ENCODE peak calls at places on chromosomes 12 and 14, in five cellular contexts. Y is endothelial cell of umbilical vein, O is WTC11, P is HCT116, N is HepG2. H is an unnamed sample.

GRCh38 chr12:131735863-131736806 is 25.2 kb downstream of the SFSWAP start:
- DNase-seq in Y (no peak), P (no peak), O (no peak), N (no peak), H (no peak)

GRCh38 chr14:51616724-51617409 is 34.8 kb upstream of the FRMD6 start:
- DNase-seq in Y (peak), N (peak), P (peak), O (no peak), H (no peak)

GRCh38 chr14:92513966-92514843 is 624 bp downstream of the RIN3 start:
- DNase-seq in Y (peak), O (peak), P (no peak), N (peak), H (no peak)

GRCh38 chr12:54394281-54394719 is 9.8 kb upstream of the ZNF385A start:
- DNase-seq in P (peak), O (peak), Y (no peak), N (peak), H (peak)

GRCh38 chr14:72546359-72547035 is 347.4 kb downstream of the DPF3 start:
- DNase-seq in Y (no peak), P (no peak), O (no peak), N (no peak), H (no peak)

GRCh38 chr14:23939607-23940326 is 13.8 kb upstream of the DHRS4 start:
- DNase-seq in N (peak), Y (no peak), O (no peak), P (no peak), H (no peak)

GRCh38 chr12:56932867-56933266 is 1.3 kb downstream of the SDR9C7 start:
- DNase-seq in Y (no peak), O (no peak), P (no peak), N (no peak), H (no peak)

GRCh38 chr14:102508774-102509743 is 517 bp downstream of the ANKRD9 start:
- DNase-seq in O (no peak), Y (peak), P (no peak), N (no peak), H (peak)

GRCh38 chr12:81147286-81147919 is 69.5 kb downstream of the ACSS3 start:
- DNase-seq in N (peak), O (no peak), Y (no peak), P (no peak), H (no peak)

GRCh38 chr14:35822501-35822900 is 3.6 kb upstream of the BRMS1L start:
- DNase-seq in N (no peak), Y (no peak), P (no peak), O (no peak), H (no peak)

GRCh38 chr14:23364164-23364571 is 804 bp downstream of the EFS start:
- DNase-seq in Y (no peak), O (no peak), P (no peak), N (no peak), H (peak)

GRCh38 chr14:68523994-68524725 is 268.7 kb downstream of the ZFP36L1 start:
- DNase-seq in Y (no peak), O (no peak), P (no peak), N (no peak), H (no peak)

GRCh38 chr12:23221066-23221465 is 596.1 kb downstream of the ETNK1 start:
- DNase-seq in P (no peak), O (peak), Y (no peak), N (no peak), H (peak)

GRCh38 chr12:93766802-93767523 is 89.8 kb downstream of the CRADD start:
- DNase-seq in Y (peak), N (no peak), O (no peak), P (no peak), H (peak)

GRCh38 chr12:31959701-31960391 is 631 bp downstream of the RESF1 start:
- DNase-seq in O (peak), Y (peak), N (peak), P (no peak), H (peak)

GRCh38 chr12:52277486-52278245 is 3.2 kb downstream of the KRT86 start:
- DNase-seq in N (no peak), O (no peak), P (no peak), Y (no peak), H (no peak)

GRCh38 chr12:34397591-34398365 is 375.5 kb downstream of the ALG10 start:
- DNase-seq in O (no peak), N (no peak), Y (no peak), P (no peak), H (peak)

GRCh38 chr12:100190013-100190394 is 10.6 kb upstream of the ACTR6 start:
- DNase-seq in Y (no peak), N (no peak), P (no peak), O (no peak), H (no peak)

GRCh38 chr14:30753452-30753851 is 120.9 kb upstream of the COCH start:
- DNase-seq in Y (no peak), N (no peak), P (no peak), O (no peak), H (no peak)

GRCh38 chr14:102530828-102531478 is 21.4 kb upstream of the ANKRD9 start:
- DNase-seq in P (no peak), O (no peak), N (no peak), Y (no peak), H (no peak)

GRCh38 chr12:46268617-46269428 is at the start of gene SLC38A1:
- DNase-seq in P (peak), Y (peak), O (peak), N (peak), H (peak)

GRCh38 chr12:65590318-65590717 is 234.0 kb upstream of the HMGA2 start:
- DNase-seq in N (no peak), Y (no peak), O (no peak), P (no peak), H (no peak)

GRCh38 chr12:80702889-80703605 is 4.4 kb upstream of the MYF6 start:
- DNase-seq in O (no peak), P (no peak), Y (no peak), N (peak), H (no peak)

GRCh38 chr12:117377758-117378157 is 16.3 kb upstream of the NOS1 start:
- DNase-seq in N (no peak), Y (peak), P (peak), O (no peak), H (no peak)

GRCh38 chr14:69842671-69843407 is 36.4 kb upstream of the SMOC1 start:
- DNase-seq in O (no peak), Y (no peak), N (no peak), P (no peak), H (no peak)
- TF ChIP-seq MAX in O (no peak), Y (no peak), N (no peak), P (no peak), H (no peak)

DNA sequence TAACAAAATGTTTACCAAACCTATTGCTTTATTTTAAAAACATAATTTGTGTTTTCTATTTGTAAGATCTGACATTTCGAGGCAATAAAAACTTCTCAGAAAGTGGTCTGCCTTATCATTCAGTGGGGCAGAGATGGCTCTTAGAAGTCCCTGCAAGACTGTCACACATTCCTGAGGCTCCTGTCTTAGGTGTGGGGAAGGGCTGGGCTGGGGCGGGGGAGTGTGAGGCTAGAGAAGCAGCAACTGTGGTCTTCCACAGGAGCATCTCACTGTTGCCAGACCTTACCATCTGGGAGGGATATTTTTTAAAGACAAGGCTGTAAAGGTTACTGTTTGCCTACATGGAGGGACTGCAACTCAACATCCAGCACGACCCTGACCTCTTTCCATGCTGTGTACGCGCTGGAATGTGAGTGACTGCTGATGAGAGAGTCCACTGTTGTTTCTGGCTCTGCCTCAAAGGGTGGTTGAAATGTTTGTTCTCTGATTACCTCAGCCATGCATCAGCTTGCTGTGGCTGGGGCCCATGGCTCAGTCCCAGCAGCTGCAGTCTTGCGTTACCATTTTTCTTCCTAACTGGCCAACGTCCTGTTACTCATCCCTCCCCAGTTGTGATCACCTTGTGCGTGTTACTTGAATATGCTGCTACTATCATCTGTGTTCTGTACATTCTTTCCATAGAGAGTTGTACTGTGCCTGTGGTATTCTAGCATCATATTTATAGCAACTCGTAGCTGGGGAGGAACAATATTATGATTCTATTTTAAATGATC is 12.4 kb downstream of the ERG28 start:
- DNase-seq in O (no peak), Y (peak), P (peak), N (peak), H (no peak)
- TF ChIP-seq MAX in O (no peak), Y (no peak), P (no peak), N (peak), H (no peak)

GRCh38 chr14:100664234-100664633 is 62.5 kb upstream of the DLK1 start:
- DNase-seq in P (no peak), Y (no peak), N (no peak), O (no peak), H (no peak)
- TF ChIP-seq MAX in P (no peak), Y (no peak), N (no peak), O (no peak), H (no peak)

GRCh38 chr14:64541971-64542838 is 1.7 kb downstream of the HSPA2 start:
- DNase-seq in N (no peak), Y (no peak), P (no peak), O (no peak), H (no peak)
- TF ChIP-seq MAX in N (no peak), Y (no peak), P (no peak), O (no peak), H (no peak)